ENCODE peak calls at places on chromosomes 16 and 17, in eight cellular contexts. One of them, this sample, is unnamed.

GRCh38 chr17:77548967-77549366 is 408.2 kb downstream of the SEC14L1 start:
- DNase-seq in EH: no peak
- DNase-seq in neural crest cell: no peak
- DNase-seq in effector CD4-positive, alpha-beta T cell: no peak
- DNase-seq in caudate nucleus: no peak
- DNase-seq in type B pancreatic cell: no peak
- DNase-seq in amygdala: no peak
- DNase-seq in osteoblast: no peak
- DNase-seq in this sample: no peak

GRCh38 chr16:51707666-51708065 is 556.6 kb upstream of the SALL1 start:
- DNase-seq in EH: no peak
- DNase-seq in neural crest cell: no peak
- DNase-seq in effector CD4-positive, alpha-beta T cell: no peak
- DNase-seq in caudate nucleus: no peak
- DNase-seq in type B pancreatic cell: no peak
- DNase-seq in amygdala: no peak
- DNase-seq in osteoblast: no peak
- DNase-seq in this sample: peak; percentile 46

GRCh38 chr17:77085916-77086432 is 54.8 kb upstream of the SEC14L1 start:
- DNase-seq in EH: no peak
- DNase-seq in neural crest cell: no peak
- DNase-seq in effector CD4-positive, alpha-beta T cell: no peak
- DNase-seq in caudate nucleus: no peak
- DNase-seq in type B pancreatic cell: no peak
- DNase-seq in amygdala: no peak
- DNase-seq in osteoblast: no peak
- DNase-seq in this sample: no peak

GRCh38 chr16:84284168-84284722 is 10.4 kb upstream of the WFDC1 start:
- DNase-seq in EH: peak; percentile 65
- DNase-seq in neural crest cell: peak; percentile 56
- DNase-seq in effector CD4-positive, alpha-beta T cell: no peak
- DNase-seq in caudate nucleus: no peak
- DNase-seq in type B pancreatic cell: no peak
- DNase-seq in amygdala: no peak
- DNase-seq in osteoblast: no peak
- DNase-seq in this sample: peak; percentile 72

GRCh38 chr17:33140413-33141099 is 148.9 kb downstream of the SPACA3 start:
- DNase-seq in EH: no peak
- DNase-seq in neural crest cell: no peak
- DNase-seq in effector CD4-positive, alpha-beta T cell: no peak
- DNase-seq in caudate nucleus: no peak
- DNase-seq in type B pancreatic cell: no peak
- DNase-seq in amygdala: no peak
- DNase-seq in osteoblast: no peak
- DNase-seq in this sample: no peak

GRCh38 chr17:48351916-48352332 is 78.1 kb downstream of the SKAP1 start:
- DNase-seq in EH: peak; percentile 44
- DNase-seq in neural crest cell: no peak
- DNase-seq in effector CD4-positive, alpha-beta T cell: no peak
- DNase-seq in caudate nucleus: no peak
- DNase-seq in type B pancreatic cell: no peak
- DNase-seq in amygdala: no peak
- DNase-seq in osteoblast: peak; percentile 67
- DNase-seq in this sample: peak; percentile 53

GRCh38 chr16:82753821-82754220 is 127.1 kb downstream of the CDH13 start:
- DNase-seq in EH: peak; percentile 46
- DNase-seq in neural crest cell: no peak
- DNase-seq in effector CD4-positive, alpha-beta T cell: no peak
- DNase-seq in caudate nucleus: no peak
- DNase-seq in type B pancreatic cell: no peak
- DNase-seq in amygdala: no peak
- DNase-seq in osteoblast: no peak
- DNase-seq in this sample: no peak

GRCh38 chr17:56913000-56913866 is 616 bp downstream of the TRIM25 start:
- DNase-seq in EH: peak; percentile 30
- DNase-seq in neural crest cell: peak; percentile 5
- DNase-seq in effector CD4-positive, alpha-beta T cell: no peak
- DNase-seq in caudate nucleus: no peak
- DNase-seq in type B pancreatic cell: no peak
- DNase-seq in amygdala: no peak
- DNase-seq in osteoblast: no peak
- DNase-seq in this sample: peak; percentile 76

GRCh38 chr17:9195961-9196668 is 174.8 kb downstream of the NTN1 start:
- DNase-seq in EH: no peak
- DNase-seq in neural crest cell: peak; percentile 30
- DNase-seq in effector CD4-positive, alpha-beta T cell: no peak
- DNase-seq in caudate nucleus: no peak
- DNase-seq in type B pancreatic cell: no peak
- DNase-seq in amygdala: no peak
- DNase-seq in osteoblast: peak; percentile 62
- DNase-seq in this sample: peak; percentile 59

GRCh38 chr16:79509221-79509631 is 91.3 kb downstream of the MAF start:
- DNase-seq in EH: no peak
- DNase-seq in neural crest cell: no peak
- DNase-seq in effector CD4-positive, alpha-beta T cell: no peak
- DNase-seq in caudate nucleus: peak; percentile 44
- DNase-seq in type B pancreatic cell: no peak
- DNase-seq in amygdala: peak; percentile 60
- DNase-seq in osteoblast: no peak
- DNase-seq in this sample: peak; percentile 11

GRCh38 chr17:7294614-7295153 is at the start of gene YBX2:
- DNase-seq in EH: peak; percentile 50
- DNase-seq in neural crest cell: peak; percentile 54
- DNase-seq in effector CD4-positive, alpha-beta T cell: peak; percentile 65
- DNase-seq in caudate nucleus: no peak
- DNase-seq in type B pancreatic cell: peak; percentile 87
- DNase-seq in amygdala: peak; percentile 37
- DNase-seq in osteoblast: peak; percentile 95
- DNase-seq in this sample: peak; percentile 98

GRCh38 chr16:9597967-9598730 is 506.7 kb downstream of the HAPSTR1 start:
- DNase-seq in EH: no peak
- DNase-seq in neural crest cell: no peak
- DNase-seq in effector CD4-positive, alpha-beta T cell: no peak
- DNase-seq in caudate nucleus: peak; percentile 57
- DNase-seq in type B pancreatic cell: no peak
- DNase-seq in amygdala: no peak
- DNase-seq in osteoblast: peak; percentile 8
- DNase-seq in this sample: no peak